ENCODE peak calls at places on chromosomes 7 and 10, in ten cellular contexts. U is GM23338, O is H9, I is heart right ventricle, A is adipocyte, Y is mucosa of descending colon, Z is colonic mucosa, D is uterus, M is OCI-LY7, S is A673. B is an unnamed sample. For H3K4me1, the result is how much of the 10 kb centered on the place peaks cover.

GRCh38 chr10:93383562-93383981 is 98.6 kb downstream of the MYOF start:
- DNase-seq in Y (no peak), M (no peak), I (no peak), O (peak), S (no peak), A (peak), U (no peak), Z (no peak), D (no peak), B (no peak)

GRCh38 chr7:87416682-87417587 is 58.5 kb downstream of the ABCB4 start:
- DNase-seq in M (peak), Y (no peak), S (peak), U (peak), O (no peak), I (no peak), A (peak), Z (peak), D (peak), B (no peak)

GRCh38 chr10:13439771-13440708 is 88.8 kb downstream of the BEND7 start:
- DNase-seq in A (peak), U (peak), D (peak), M (peak), O (peak), I (peak), Z (peak), S (peak), Y (peak), B (peak)

GRCh38 chr7:124071843-124072242 is 39.0 kb upstream of the TMEM229A start:
- DNase-seq in O (no peak), Y (no peak), I (no peak), S (peak), A (no peak), D (no peak), M (no peak), Z (no peak), U (no peak), B (no peak)

GRCh38 chr7:40760293-40760964 is 625.6 kb downstream of the SUGCT start:
- DNase-seq in U (no peak), I (no peak), O (no peak), M (no peak), S (no peak), D (no peak), A (no peak), Y (no peak), Z (no peak), B (no peak)

GRCh38 chr7:103132995-103133688 is 15.8 kb downstream of the NAPEPLD start:
- DNase-seq in O (no peak), U (no peak), Y (no peak), M (no peak), Z (no peak), S (no peak), A (no peak), D (no peak), I (no peak), B (no peak)

GRCh38 chr7:26167293-26167934 is 15.4 kb downstream of the NFE2L3 start:
- DNase-seq in S (no peak), U (no peak), O (no peak), Y (no peak), I (no peak), Z (no peak), D (no peak), A (no peak), M (no peak), B (no peak)

GRCh38 chr7:96826089-96826488 is 116.4 kb upstream of the SEM1 start:
- DNase-seq in M (no peak), A (no peak), D (no peak), U (no peak), Y (no peak), Z (no peak), I (no peak), S (no peak), O (no peak), B (no peak)

GRCh38 chr10:92569071-92569470 is 4.8 kb downstream of the IDE start:
- DNase-seq in Y (no peak), I (no peak), O (no peak), S (no peak), M (no peak), U (no peak), A (no peak), Z (no peak), D (no peak), B (no peak)

GRCh38 chr10:89355373-89355772 is 22.5 kb upstream of the IFIT1B start:
- DNase-seq in M (no peak), I (no peak), A (no peak), O (no peak), Y (no peak), Z (no peak), U (no peak), D (no peak), S (no peak), B (no peak)
- H3K4me1 ChIP-seq in M (under half), I (under half), A (under half), O (under half), Y (under half), Z (under half), U (under half), D (under half), S (under half), B (under half)

GRCh38 chr7:99122762-99123161 is 21.1 kb downstream of the SMURF1 start:
- DNase-seq in I (no peak), M (no peak), Z (no peak), D (no peak), O (no peak), Y (no peak), U (no peak), A (no peak), S (no peak), B (no peak)
- H3K4me1 ChIP-seq in I (half or more), M (under half), Z (under half), D (under half), O (under half), Y (under half), U (under half), A (half or more), S (under half), B (under half)

DNA sequence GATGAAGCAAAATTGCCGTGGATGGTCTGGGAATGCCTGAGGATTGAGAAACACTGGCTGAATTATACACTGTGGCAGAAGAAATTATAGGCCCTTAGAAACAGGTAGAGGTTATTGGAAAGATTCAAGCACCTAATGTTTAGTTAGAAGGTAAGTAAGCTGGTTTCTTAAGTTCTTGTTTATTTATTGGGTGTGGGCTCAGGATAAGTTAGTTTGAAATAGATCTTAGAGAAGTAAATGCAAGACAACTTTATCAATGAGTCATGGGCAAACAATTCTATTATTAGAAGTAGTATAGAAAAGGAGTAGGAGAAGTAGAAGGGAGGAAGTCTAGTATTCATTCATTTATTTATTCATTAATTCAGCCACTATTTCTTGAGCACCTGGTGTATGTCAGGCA is 96.5 kb downstream of the KAT6B start:
- DNase-seq in A (peak), D (no peak), I (no peak), Z (no peak), M (no peak), O (no peak), Y (no peak), U (no peak), S (no peak), B (no peak)
- H3K4me1 ChIP-seq in A (half or more), D (under half), I (half or more), Z (under half), M (under half), O (under half), Y (under half), U (under half), S (half or more), B (under half)

GRCh38 chr7:137936509-137937201 is 65.2 kb downstream of the CREB3L2 start:
- DNase-seq in U (no peak), S (no peak), Y (no peak), Z (no peak), I (no peak), M (no peak), O (no peak), A (no peak), D (no peak), B (no peak)
- H3K4me1 ChIP-seq in U (under half), S (under half), Y (under half), Z (under half), I (half or more), M (under half), O (under half), A (half or more), D (under half), B (under half)

DNA sequence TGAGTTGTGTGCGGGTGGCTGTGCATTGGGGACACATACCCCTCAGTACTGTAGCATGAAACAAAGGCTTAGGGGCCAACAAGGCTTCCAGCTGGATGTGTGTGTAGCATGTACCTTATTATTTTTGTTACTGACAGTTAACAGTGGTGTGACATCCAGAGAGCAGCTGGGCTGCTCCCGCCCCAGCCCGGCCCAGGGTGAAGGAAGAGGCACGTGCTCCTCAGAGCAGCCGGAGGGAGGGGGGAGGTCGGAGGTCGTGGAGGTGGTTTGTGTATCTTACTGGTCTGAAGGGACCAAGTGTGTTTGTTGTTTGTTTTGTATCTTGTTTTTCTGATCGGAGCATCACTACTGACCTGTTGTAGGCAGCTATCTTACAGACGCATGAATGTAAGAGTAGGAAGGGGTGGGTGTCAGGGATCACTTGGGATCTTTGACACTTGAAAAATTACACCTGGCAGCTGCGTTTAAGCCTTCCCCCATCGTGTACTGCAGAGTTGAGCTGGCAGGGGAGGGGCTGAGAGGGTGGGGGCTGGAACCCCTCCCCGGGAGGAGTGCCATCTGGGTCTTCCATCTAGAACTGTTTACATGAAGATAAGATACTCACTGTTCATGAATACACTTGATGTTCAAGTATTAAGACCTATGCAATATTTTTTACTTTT is 1.8 kb downstream of the DDIT4 start:
- DNase-seq in M (peak), A (peak), D (no peak), O (no peak), S (no peak), Y (peak), I (peak), Z (peak), U (peak), B (peak)
- H3K4me1 ChIP-seq in M (under half), A (under half), D (under half), O (under half), S (under half), Y (under half), I (half or more), Z (under half), U (under half), B (under half)

GRCh38 chr7:107167483-107168232 is 1.1 kb upstream of the HBP1 start:
- DNase-seq in D (no peak), S (peak), A (peak), O (no peak), Y (no peak), I (no peak), Z (peak), M (peak), U (peak), B (no peak)

GRCh38 chr7:107170051-107170661 is 1.4 kb downstream of the HBP1 start:
- DNase-seq in Z (no peak), I (no peak), D (no peak), O (no peak), Y (no peak), U (no peak), M (no peak), A (peak), S (no peak), B (no peak)

GRCh38 chr7:107171496-107171895 is 2.7 kb downstream of the HBP1 start:
- DNase-seq in S (no peak), D (no peak), Z (no peak), A (no peak), Y (no peak), I (no peak), O (no peak), U (no peak), M (no peak), B (no peak)

GRCh38 chr7:107168233-107169119 is at the start of gene HBP1:
- DNase-seq in O (peak), I (peak), U (peak), M (peak), A (peak), Y (peak), D (peak), Z (peak), S (peak), B (peak)

DNA sequence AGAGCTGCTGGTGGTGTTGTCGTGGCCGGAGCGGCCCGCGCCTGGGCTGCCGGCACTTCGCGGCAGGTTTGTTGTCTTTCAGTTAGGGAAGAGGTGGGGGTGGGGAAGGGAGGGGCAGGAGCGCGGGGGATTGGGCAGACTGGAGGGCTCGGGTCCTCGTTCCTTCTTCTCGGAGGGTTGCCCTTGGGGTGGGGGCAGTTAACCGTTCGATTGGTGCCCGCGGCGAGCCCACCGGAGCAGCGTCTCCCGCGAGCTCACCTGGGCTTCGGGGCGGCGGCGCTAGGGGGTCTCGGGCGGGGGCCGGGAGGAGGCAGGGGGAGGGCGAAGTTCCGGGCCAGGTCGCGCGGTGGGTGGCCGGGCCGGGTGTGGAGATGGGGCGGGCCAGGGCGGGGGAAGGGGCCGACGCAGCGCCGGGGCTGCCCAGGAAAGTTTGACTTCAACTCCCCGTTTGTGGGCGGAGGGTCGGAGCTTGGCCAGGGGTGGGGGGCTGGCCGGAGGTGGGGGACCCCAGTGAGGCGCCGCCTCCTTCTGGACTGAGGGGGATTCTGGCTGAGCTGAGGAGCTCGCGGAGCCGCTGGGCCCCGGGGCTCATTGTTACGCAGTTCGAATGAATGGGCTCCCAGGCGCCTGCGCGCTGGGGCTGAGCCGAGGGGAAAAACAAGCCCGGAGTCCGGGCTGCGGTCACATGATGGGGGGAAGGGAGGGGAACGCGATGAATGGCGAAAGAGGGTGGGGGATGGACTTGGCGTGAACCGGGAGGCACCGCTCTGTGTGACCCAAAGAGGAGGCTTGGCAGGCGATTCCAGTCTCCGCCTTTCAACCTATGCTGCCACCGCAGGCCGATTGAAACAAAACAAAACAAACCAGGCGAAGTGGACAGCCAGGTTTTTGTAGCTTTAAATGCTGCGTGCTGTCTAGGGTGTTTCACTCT is 582 bp downstream of the HBP1 start:
- DNase-seq in O (peak), Y (peak), S (peak), M (peak), U (peak), A (peak), I (peak), Z (peak), D (peak), B (peak)
- H3K4me1 ChIP-seq in O (under half), Y (under half), S (under half), M (under half), U (under half), A (under half), I (half or more), Z (under half), D (under half), B (under half)

GRCh38 chr10:119090968-119091367 is 10.4 kb upstream of the EIF3A start:
- DNase-seq in I (no peak), Z (peak), A (peak), S (no peak), U (no peak), O (no peak), Y (peak), D (no peak), M (no peak), B (no peak)
- H3K4me1 ChIP-seq in I (under half), Z (under half), A (under half), S (under half), U (under half), O (under half), Y (under half), D (under half), M (under half), B (under half)

GRCh38 chr10:95428702-95429101 is 132.5 kb downstream of the SORBS1 start:
- DNase-seq in Z (no peak), S (no peak), A (no peak), M (no peak), U (no peak), Y (no peak), I (peak), O (no peak), D (no peak), B (no peak)
- H3K4me1 ChIP-seq in Z (under half), S (under half), A (under half), M (under half), U (under half), Y (under half), I (half or more), O (under half), D (under half), B (under half)

GRCh38 chr7:30797294-30798040 is 26.2 kb downstream of the MINDY4 start:
- DNase-seq in M (no peak), I (no peak), D (no peak), O (no peak), Z (peak), A (no peak), S (no peak), U (no peak), Y (no peak), B (no peak)
- H3K4me1 ChIP-seq in M (under half), I (half or more), D (under half), O (under half), Z (under half), A (under half), S (under half), U (under half), Y (under half), B (under half)

DNA sequence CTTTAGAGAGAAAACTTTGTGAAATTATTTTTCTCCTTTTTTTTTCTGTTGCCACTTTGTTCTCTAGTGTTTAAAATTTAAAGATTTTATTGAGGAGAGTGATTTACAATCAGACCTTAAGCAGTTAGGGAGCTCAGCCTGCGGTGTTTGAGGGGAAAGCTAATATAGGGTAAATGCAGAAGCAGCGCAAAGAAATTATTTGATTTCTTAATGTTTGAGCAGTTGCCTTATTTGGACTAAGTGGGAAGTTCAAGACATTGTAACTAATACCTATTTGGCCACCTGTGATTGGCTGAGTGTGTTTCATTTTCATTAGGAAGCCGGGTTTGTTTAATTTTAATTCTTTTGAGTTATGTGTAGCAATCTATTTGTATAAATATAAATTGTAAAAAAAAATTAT is 25.3 kb downstream of the WAC start:
- DNase-seq in D (no peak), S (no peak), Y (no peak), Z (no peak), I (no peak), M (no peak), A (no peak), U (no peak), O (no peak), B (no peak)
- H3K4me1 ChIP-seq in D (under half), S (under half), Y (under half), Z (under half), I (half or more), M (under half), A (under half), U (under half), O (under half), B (under half)